ENCODE peak calls at places on chromosomes 12 and 14, in seven cellular contexts. F is heart right ventricle; Q is substantia nigra; X is psoas muscle; E is GM23338; S is CD8-positive, alpha-beta T cell; D is Peyer's patch. A is an unnamed sample.

GRCh38 chr14:23544511-23545447 is 6.8 kb downstream of the ZFHX2 start:
- DNase-seq in F (peak; percentile 62), S (no peak), X (peak; percentile 43), E (peak; percentile 94), D (no peak), Q (no peak), A (no peak)

GRCh38 chr12:42960087-42960527 is 370.6 kb upstream of the PRICKLE1 start:
- DNase-seq in S (no peak), F (no peak), D (no peak), E (no peak), X (no peak), Q (no peak), A (no peak)

GRCh38 chr12:24668563-24668962 is 280.3 kb downstream of the BCAT1 start:
- DNase-seq in F (no peak), Q (no peak), D (no peak), S (no peak), X (no peak), E (no peak), A (no peak)

GRCh38 chr12:95262808-95263207 is 45.2 kb downstream of the VEZT start:
- DNase-seq in X (no peak), D (no peak), S (no peak), Q (no peak), F (no peak), E (no peak), A (no peak)

GRCh38 chr12:27843714-27844245 is 63.7 kb upstream of the MANSC4 start:
- DNase-seq in F (no peak), X (no peak), E (no peak), S (no peak), Q (no peak), D (no peak), A (no peak)

GRCh38 chr14:61403411-61403810 is 82.0 kb downstream of the PRKCH start:
- DNase-seq in E (no peak), Q (no peak), X (no peak), S (no peak), D (no peak), F (no peak), A (no peak)

GRCh38 chr14:53391631-53392030 is 238.5 kb upstream of the DDHD1 start:
- DNase-seq in X (no peak), E (no peak), F (no peak), Q (no peak), D (no peak), S (no peak), A (no peak)

GRCh38 chr12:6758511-6758910 is 5.6 kb upstream of the MLF2 start:
- DNase-seq in S (no peak), X (no peak), Q (no peak), F (no peak), D (no peak), E (peak; percentile 41), A (no peak)

GRCh38 chr12:75641031-75641780 is 129.8 kb upstream of the KRR1 start:
- DNase-seq in E (no peak), D (no peak), F (no peak), X (no peak), S (peak; percentile 8), Q (no peak), A (no peak)

GRCh38 chr14:39181693-39182047 is 6.6 kb downstream of the PNN start:
- DNase-seq in Q (no peak), X (no peak), F (no peak), E (no peak), S (no peak), D (no peak), A (no peak)

GRCh38 chr14:85483037-85483436 is 46.9 kb upstream of the FLRT2 start:
- DNase-seq in E (no peak), X (no peak), Q (no peak), D (no peak), F (no peak), S (no peak), A (no peak)

GRCh38 chr12:5512585-5512970 is 80.7 kb downstream of the NTF3 start:
- DNase-seq in E (no peak), S (no peak), X (no peak), F (no peak), Q (no peak), D (no peak), A (no peak)

GRCh38 chr12:106696071-106696470 is 78.4 kb upstream of the RIC8B start:
- DNase-seq in Q (no peak), E (no peak), S (no peak), X (no peak), D (no peak), F (no peak), A (no peak)

GRCh38 chr14:56208520-56208919 is 90.3 kb downstream of the PELI2 start:
- DNase-seq in Q (no peak), E (no peak), F (no peak), S (no peak), D (no peak), X (no peak), A (no peak)

GRCh38 chr14:56202256-56202655 is 84.0 kb downstream of the PELI2 start:
- DNase-seq in D (no peak), F (no peak), X (no peak), Q (no peak), S (no peak), E (no peak), A (no peak)

GRCh38 chr14:56207626-56208297 is 89.6 kb downstream of the PELI2 start:
- DNase-seq in S (no peak), E (no peak), Q (no peak), F (no peak), X (no peak), D (no peak), A (no peak)

GRCh38 chr14:56206576-56206975 is 88.4 kb downstream of the PELI2 start:
- DNase-seq in E (no peak), S (no peak), Q (no peak), D (no peak), F (no peak), X (no peak), A (no peak)

DNA sequence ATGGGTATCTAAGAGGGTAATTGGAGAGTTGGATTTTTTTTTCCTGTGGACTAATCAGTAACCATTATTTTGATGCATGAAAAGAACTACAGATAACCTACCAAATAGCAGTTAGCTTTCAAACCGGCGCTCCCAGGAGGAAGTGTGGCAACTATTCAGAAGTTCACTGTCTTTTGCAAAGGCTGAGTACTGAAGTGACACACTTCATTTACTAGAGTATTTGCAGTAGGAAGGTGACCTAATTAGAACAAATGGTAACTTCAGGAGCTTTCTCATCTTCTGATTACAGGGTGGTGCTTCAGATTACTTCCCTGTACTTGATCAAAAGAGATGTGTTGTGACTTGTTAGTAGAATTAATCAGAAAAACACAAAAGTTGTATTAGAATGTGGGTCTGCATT is 87.7 kb downstream of the PELI2 start:
- DNase-seq in X (no peak), F (no peak), E (no peak), Q (no peak), D (no peak), S (no peak), A (no peak)
- H3K27ac ChIP-seq in X (no peak overlapping the region), F (no peak overlapping the region), E (no peak overlapping the region), Q (no peak overlapping the region), D (no peak overlapping the region), S (no peak overlapping the region), A (no peak overlapping the region)

GRCh38 chr12:32894566-32894965 is 2.0 kb downstream of the PKP2 start:
- DNase-seq in D (no peak), S (no peak), Q (no peak), X (no peak), F (no peak), E (no peak), A (no peak)

GRCh38 chr12:32896438-32897275 is at the start of gene PKP2:
- DNase-seq in Q (no peak), X (peak; percentile 26), E (peak; percentile 89), F (peak; percentile 68), D (no peak), S (peak; percentile 9), A (peak; percentile 71)

GRCh38 chr12:32897276-32897615 is 669 bp upstream of the PKP2 start:
- DNase-seq in S (no peak), D (no peak), F (no peak), Q (no peak), X (no peak), E (no peak), A (no peak)

GRCh38 chr12:32897688-32898573 is 1.4 kb upstream of the PKP2 start:
- DNase-seq in S (no peak), E (no peak), F (no peak), X (no peak), Q (no peak), D (no peak), A (no peak)

GRCh38 chr12:32895688-32896437 is 714 bp downstream of the PKP2 start:
- DNase-seq in Q (no peak), S (no peak), E (peak; percentile 60), X (no peak), D (no peak), F (peak; percentile 22), A (no peak)
- H3K27ac ChIP-seq in Q (no peak overlapping the region), S (no peak overlapping the region), E (no peak overlapping the region), X (peak overlapping the region; percentile 37), D (peak overlapping the region; percentile 85), F (peak overlapping the region; percentile 82), A (peak overlapping the region; percentile 84)

GRCh38 chr14:101071493-101071891 is 168.0 kb upstream of the RTL1 start:
- DNase-seq in D (peak; percentile 10), X (no peak), E (no peak), Q (no peak), S (no peak), F (no peak), A (no peak)

GRCh38 chr14:101073598-101073965 is 170.1 kb upstream of the RTL1 start:
- DNase-seq in Q (no peak), X (no peak), E (no peak), S (no peak), F (no peak), D (peak; percentile 11), A (peak; percentile 4)

GRCh38 chr14:101072070-101072469 is 168.5 kb upstream of the RTL1 start:
- DNase-seq in X (no peak), D (no peak), Q (no peak), E (no peak), F (no peak), S (no peak), A (no peak)

GRCh38 chr14:101072945-101073597 is 169.5 kb upstream of the RTL1 start:
- DNase-seq in S (no peak), D (peak; percentile 16), E (peak; percentile 80), F (no peak), Q (no peak), X (peak; percentile 49), A (peak; percentile 29)

GRCh38 chr14:101072531-101072930 is 169.0 kb upstream of the RTL1 start:
- DNase-seq in D (no peak), X (no peak), F (no peak), E (no peak), Q (no peak), S (no peak), A (peak; percentile 13)
- H3K27ac ChIP-seq in D (no peak overlapping the region), X (no peak overlapping the region), F (no peak overlapping the region), E (no peak overlapping the region), Q (no peak overlapping the region), S (no peak overlapping the region), A (no peak overlapping the region)

GRCh38 chr14:90408713-90409112 is 11.9 kb downstream of the CALM1 start:
- DNase-seq in Q (no peak), E (peak; percentile 42), D (no peak), X (no peak), F (no peak), S (no peak), A (no peak)
- H3K27ac ChIP-seq in Q (peak overlapping the region; percentile 65), E (peak overlapping the region; percentile 63), D (no peak overlapping the region), X (peak overlapping the region; percentile 92), F (peak overlapping the region; percentile 72), S (no peak overlapping the region), A (peak overlapping the region; percentile 77)

GRCh38 chr12:48957141-48958048 is at the start of gene ARF3:
- DNase-seq in S (peak; percentile 94), D (peak; percentile 93), X (peak; percentile 94), E (peak; percentile 99), Q (peak; percentile 69), F (peak; percentile 96), A (peak; percentile 96)
- H3K27ac ChIP-seq in S (peak within 1 kb of the TSS; percentile 50), D (peak within 1 kb of the TSS; percentile 77), X (peak within 1 kb of the TSS; percentile 62), E (peak within 1 kb of the TSS; percentile 92), Q (peak within 1 kb of the TSS; percentile 79), F (peak within 1 kb of the TSS; percentile 93), A (peak within 1 kb of the TSS; percentile 73)